ENCODE peak calls at places on chromosome 19, in six cellular contexts. V, M, L, J, O and X are unnamed samples.

GRCh38 chr19:14149509-14149994 is 13.2 kb upstream of the ASF1B start:
- DNase-seq in V (no peak), M (no peak), L (no peak), J (no peak), O (no peak), X (no peak)

GRCh38 chr19:57406516-57407123 is 4.3 kb upstream of the ZNF17 start:
- DNase-seq in V (peak), M (peak), L (peak), J (peak), O (peak), X (peak)

GRCh38 chr19:8025321-8025720 is 19.9 kb upstream of the ELAVL1 start:
- DNase-seq in V (no peak), M (no peak), L (peak), J (no peak), O (no peak), X (no peak)

GRCh38 chr19:16066611-16067104 is 9.6 kb upstream of the TPM4 start:
- DNase-seq in V (no peak), M (peak), L (no peak), J (no peak), O (no peak), X (peak)

GRCh38 chr19:2320057-2320456 is 8.3 kb downstream of the LSM7 start:
- DNase-seq in V (no peak), M (no peak), L (no peak), J (no peak), O (no peak), X (no peak)

GRCh38 chr19:3710265-3710812 is 2.2 kb downstream of the TJP3 start:
- DNase-seq in V (peak), M (peak), L (peak), J (no peak), O (peak), X (peak)

GRCh38 chr19:3455960-3456601 is 24.2 kb downstream of the SMIM24 start:
- DNase-seq in V (no peak), M (no peak), L (no peak), J (no peak), O (no peak), X (no peak)

GRCh38 chr19:48896191-48896720 is 2.3 kb downstream of the TULP2 start:
- DNase-seq in V (peak), M (no peak), L (peak), J (peak), O (no peak), X (peak)

GRCh38 chr19:45276284-45276687 is 25.2 kb downstream of the MARK4 start:
- DNase-seq in V (no peak), M (peak), L (no peak), J (no peak), O (no peak), X (no peak)

GRCh38 chr19:51461723-51462161 is 3.5 kb upstream of the SIGLEC8 start:
- DNase-seq in V (no peak), M (no peak), L (no peak), J (no peak), O (no peak), X (no peak)

GRCh38 chr19:41597600-41598041 is 21.7 kb downstream of the CEACAM21 start:
- DNase-seq in V (peak), M (peak), L (peak), J (peak), O (peak), X (peak)

GRCh38 chr19:39410620-39411005 is 1.9 kb upstream of the PLEKHG2 start:
- DNase-seq in V (peak), M (no peak), L (no peak), J (no peak), O (no peak), X (no peak)

GRCh38 chr19:56642711-56643459 is at the start of gene SMIM17:
- DNase-seq in V (no peak), M (no peak), L (no peak), J (no peak), O (no peak), X (no peak)

GRCh38 chr19:19488041-19488874 is 27.1 kb downstream of the TSSK6 start:
- DNase-seq in V (no peak), M (no peak), L (peak), J (no peak), O (no peak), X (no peak)

GRCh38 chr19:14516746-14517438 is 1.3 kb downstream of the DNAJB1 start:
- DNase-seq in V (no peak), M (no peak), L (no peak), J (no peak), O (no peak), X (no peak)

GRCh38 chr19:52739576-52739975 is 4.7 kb upstream of the ZNF611 start:
- DNase-seq in V (no peak), M (no peak), L (no peak), J (no peak), O (no peak), X (peak)

GRCh38 chr19:919157-920050 is 2.3 kb downstream of the KISS1R start:
- DNase-seq in V (peak), M (no peak), L (no peak), J (no peak), O (no peak), X (no peak)

GRCh38 chr19:45922281-45922680 is 7.7 kb upstream of the NANOS2 start:
- DNase-seq in V (peak), M (no peak), L (peak), J (no peak), O (peak), X (peak)

GRCh38 chr19:29873024-29873800 is 61.4 kb downstream of the CCNE1 start:
- DNase-seq in V (peak), M (no peak), L (peak), J (peak), O (peak), X (peak)

GRCh38 chr19:27754700-27755099 is 1458.3 kb downstream of the UQCRFS1 start:
- DNase-seq in V (no peak), M (no peak), L (no peak), J (no peak), O (no peak), X (no peak)

GRCh38 chr19:19817357-19817756 is 4.2 kb downstream of the ZNF506 start:
- DNase-seq in V (no peak), M (no peak), L (peak), J (no peak), O (no peak), X (no peak)

GRCh38 chr19:8654591-8655339 is 24.3 kb downstream of the NFILZ start:
- DNase-seq in V (peak), M (peak), L (peak), J (peak), O (peak), X (peak)

GRCh38 chr19:6947745-6948144 is 60.4 kb downstream of the ADGRE1 start:
- DNase-seq in V (no peak), M (no peak), L (no peak), J (no peak), O (peak), X (no peak)

GRCh38 chr19:52535831-52536800 is 8.6 kb downstream of the ZNF808 start:
- DNase-seq in V (peak), M (peak), L (peak), J (peak), O (peak), X (peak)

GRCh38 chr19:17282488-17283256 is 971 bp downstream of the ANKLE1 start:
- DNase-seq in V (peak), M (peak), L (peak), J (peak), O (peak), X (peak)

GRCh38 chr19:5122671-5123409 is 153.9 kb downstream of the KDM4B start:
- DNase-seq in V (no peak), M (no peak), L (no peak), J (no peak), O (no peak), X (no peak)

GRCh38 chr19:9323557-9323918 is 441 bp upstream of the ZNF559 start:
- DNase-seq in V (no peak), M (peak), L (peak), J (no peak), O (no peak), X (peak)

GRCh38 chr19:50720921-50721291 is 1.3 kb upstream of the SHANK1 start:
- DNase-seq in V (peak), M (peak), L (no peak), J (no peak), O (peak), X (no peak)

GRCh38 chr19:56350416-56351045 is 35.9 kb upstream of the ZSCAN5A start:
- DNase-seq in V (peak), M (peak), L (peak), J (peak), O (peak), X (no peak)

GRCh38 chr19:18290250-18291018 is 9.0 kb upstream of the JUND start:
- DNase-seq in V (no peak), M (peak), L (no peak), J (no peak), O (no peak), X (no peak)

GRCh38 chr19:18292460-18292809 is 11.0 kb upstream of the JUND start:
- DNase-seq in V (peak), M (no peak), L (peak), J (no peak), O (no peak), X (peak)

GRCh38 chr19:18289471-18290066 is 8.1 kb upstream of the JUND start:
- DNase-seq in V (no peak), M (no peak), L (no peak), J (no peak), O (no peak), X (no peak)

GRCh38 chr19:18291590-18292459 is 10.4 kb upstream of the JUND start:
- DNase-seq in V (peak), M (peak), L (peak), J (no peak), O (peak), X (peak)

DNA sequence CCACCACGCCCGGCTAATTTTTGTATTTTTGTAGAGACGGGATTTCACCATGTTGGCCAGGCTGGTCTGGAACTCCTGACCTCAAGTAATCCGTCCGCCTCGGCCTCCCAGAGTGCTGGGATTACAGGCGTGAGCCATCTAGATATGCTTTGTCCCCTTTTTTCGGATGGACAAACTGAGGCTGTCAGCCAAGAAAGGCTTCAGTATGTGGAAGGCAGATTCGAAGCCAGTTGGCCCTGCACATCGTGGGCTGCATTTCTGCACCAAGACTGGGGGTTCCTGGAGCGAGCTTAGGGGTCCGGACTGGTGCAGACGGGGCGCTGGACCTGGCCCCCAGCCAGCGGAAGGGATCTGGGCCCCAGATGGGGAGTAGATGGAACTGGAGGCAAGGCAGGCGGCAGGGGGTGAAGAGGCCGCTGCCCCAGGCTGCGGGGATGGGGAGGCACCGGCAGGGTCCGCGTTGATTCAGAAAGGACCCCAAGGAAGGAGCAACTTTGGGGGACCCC is 9.7 kb upstream of the JUND start:
- DNase-seq in V (no peak), M (no peak), L (no peak), J (no peak), O (no peak), X (no peak)
- H2BK15ac ChIP-seq in V (peak), M (peak), L (no peak), J (peak), O (peak), X (no peak)

GRCh38 chr19:47229674-47230121 is 1.3 kb downstream of the BBC3 start:
- DNase-seq in V (no peak), M (peak), L (peak), J (no peak), O (peak), X (no peak)
- H3K23ac ChIP-seq in V (no peak), M (peak), L (no peak), J (peak), O (no peak), X (no peak)

DNA sequence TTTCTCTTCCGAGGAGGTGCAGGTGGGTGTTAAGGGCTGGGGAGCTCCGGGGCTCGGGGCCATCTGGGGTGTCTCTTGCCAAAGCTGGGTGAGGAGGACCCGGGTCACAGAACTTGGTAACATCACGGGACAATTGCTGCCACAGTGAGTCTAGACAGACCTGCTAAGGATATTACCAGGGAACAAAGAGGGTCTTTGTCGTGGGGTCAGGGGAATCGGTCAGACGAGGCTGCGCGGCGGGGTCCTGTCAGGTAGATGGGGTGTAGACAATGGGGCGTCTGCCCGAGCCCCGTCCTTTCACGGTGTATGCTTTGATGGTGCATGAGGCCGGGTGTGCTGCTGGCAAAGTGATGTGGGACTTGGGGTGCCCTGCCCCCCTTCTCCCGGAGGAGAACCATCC is 7.8 kb downstream of the PGPEP1 start:
- DNase-seq in V (no peak), M (no peak), L (no peak), J (no peak), O (no peak), X (no peak)
- H2BK15ac ChIP-seq in V (no peak), M (no peak), L (no peak), J (no peak), O (peak), X (peak)

GRCh38 chr19:54433697-54434096 is 15.3 kb upstream of the LENG8 start:
- DNase-seq in V (no peak), M (no peak), L (no peak), J (no peak), O (no peak), X (no peak)
- H3K23ac ChIP-seq in V (no peak), M (no peak), L (no peak), J (no peak), O (no peak), X (no peak)

GRCh38 chr19:38239816-38240215 is 15.8 kb upstream of the DPF1 start:
- DNase-seq in V (no peak), M (no peak), L (no peak), J (no peak), O (no peak), X (no peak)
- H2BK15ac ChIP-seq in V (no peak), M (no peak), L (no peak), J (no peak), O (no peak), X (no peak)

GRCh38 chr19:10549733-10550132 is 6.0 kb downstream of the ATG4D start:
- DNase-seq in V (no peak), M (no peak), L (no peak), J (no peak), O (no peak), X (no peak)

GRCh38 chr19:10546817-10547216 is 3.1 kb downstream of the ATG4D start:
- DNase-seq in V (no peak), M (no peak), L (no peak), J (no peak), O (no peak), X (no peak)

GRCh38 chr19:10550336-10550735 is 6.6 kb downstream of the ATG4D start:
- DNase-seq in V (no peak), M (no peak), L (no peak), J (no peak), O (no peak), X (no peak)

GRCh38 chr19:10551698-10552301 is 8.1 kb downstream of the ATG4D start:
- DNase-seq in V (no peak), M (no peak), L (peak), J (no peak), O (peak), X (peak)

GRCh38 chr19:10548746-10549276 is 5.1 kb downstream of the ATG4D start:
- DNase-seq in V (no peak), M (no peak), L (no peak), J (no peak), O (no peak), X (no peak)
- H3K23ac ChIP-seq in V (no peak), M (no peak), L (no peak), J (no peak), O (no peak), X (no peak)

DNA sequence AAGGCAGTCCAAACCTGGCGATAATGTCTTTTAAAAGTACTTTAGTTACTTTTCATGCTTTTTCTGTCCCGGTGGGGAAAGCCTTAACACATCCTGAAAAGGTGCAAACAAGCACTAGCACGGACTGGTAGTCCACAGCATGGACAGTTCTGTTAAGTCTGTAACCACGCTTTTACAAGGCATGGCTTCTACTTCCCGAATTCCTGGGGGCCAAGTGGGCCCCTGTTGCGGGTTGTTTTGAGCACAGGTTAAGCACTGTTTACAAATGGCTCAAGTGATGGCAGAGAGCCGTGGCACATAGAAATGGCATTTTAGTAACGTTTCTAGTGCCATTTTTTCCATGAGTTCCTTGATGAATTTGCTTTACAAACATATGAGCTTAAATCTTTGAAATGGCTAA is 37.6 kb downstream of the ZNF493 start:
- DNase-seq in V (no peak), M (no peak), L (no peak), J (no peak), O (no peak), X (no peak)
- H2BK15ac ChIP-seq in V (no peak), M (no peak), L (no peak), J (no peak), O (no peak), X (no peak)

GRCh38 chr19:32339988-32340874 is 5.2 kb upstream of the ZNF507 start:
- DNase-seq in V (peak), M (peak), L (peak), J (no peak), O (peak), X (peak)
- H3K23ac ChIP-seq in V (no peak), M (no peak), L (no peak), J (peak), O (no peak), X (no peak)